ENCODE peak calls at places on chromosome 15, in ten cellular contexts. H, S, P, C, Y, L, X, Z, U and V are unnamed samples.
A peak's percentile ranks its signal among the peaks of the same experiment; 100 is the strongest.

GRCh38 chr15:85397926-85398325 is 17.5 kb downstream of the AKAP13 start:
- DNase-seq in H (no peak), S (no peak), P (no peak), C (no peak), Y (no peak), L (no peak), X (no peak), Z (no peak), U (no peak), V (no peak)

GRCh38 chr15:59321000-59321689 is 51.5 kb downstream of the MYO1E start:
- DNase-seq in H (no peak), S (no peak), P (no peak), C (no peak), Y (no peak), L (no peak), X (no peak), Z (no peak), U (no peak), V (no peak)

GRCh38 chr15:38879909-38880471 is 315.4 kb upstream of the RASGRP1 start:
- DNase-seq in H (no peak), S (no peak), P (peak; percentile 73), C (no peak), Y (peak; percentile 64), L (no peak), X (peak; percentile 75), Z (peak; percentile 98), U (peak; percentile 72), V (peak; percentile 37)

GRCh38 chr15:40904552-40905201 is 10.4 kb downstream of the VPS18 start:
- DNase-seq in H (no peak), S (no peak), P (peak; percentile 23), C (no peak), Y (no peak), L (no peak), X (no peak), Z (no peak), U (no peak), V (no peak)

GRCh38 chr15:48636511-48636910 is 9.0 kb downstream of the FBN1 start:
- DNase-seq in H (peak; percentile 56), S (no peak), P (peak; percentile 65), C (no peak), Y (no peak), L (no peak), X (no peak), Z (peak; percentile 86), U (no peak), V (no peak)

GRCh38 chr15:68352401-68353062 is 75.0 kb downstream of the FEM1B start:
- DNase-seq in H (peak; percentile 82), S (peak; percentile 96), P (no peak), C (no peak), Y (peak; percentile 60), L (peak; percentile 91), X (peak; percentile 90), Z (peak; percentile 98), U (peak; percentile 94), V (peak; percentile 95)

GRCh38 chr15:42921049-42921731 is 612 bp upstream of the TTBK2 start:
- DNase-seq in H (no peak), S (peak; percentile 68), P (no peak), C (no peak), Y (peak; percentile 66), L (no peak), X (peak; percentile 40), Z (peak; percentile 17), U (peak; percentile 25), V (no peak)

GRCh38 chr15:96273317-96274086 is 57.0 kb upstream of the NR2F2 start:
- DNase-seq in H (peak; percentile 74), S (no peak), P (no peak), C (no peak), Y (no peak), L (no peak), X (no peak), Z (peak; percentile 90), U (peak; percentile 86), V (peak; percentile 98)

GRCh38 chr15:100318880-100319279 is 22.9 kb downstream of the ADAMTS17 start:
- DNase-seq in H (no peak), S (no peak), P (no peak), C (no peak), Y (no peak), L (no peak), X (no peak), Z (no peak), U (no peak), V (no peak)

GRCh38 chr15:70051948-70052633 is 45.6 kb downstream of the TLE3 start:
- DNase-seq in H (no peak), S (no peak), P (peak; percentile 65), C (no peak), Y (no peak), L (no peak), X (peak; percentile 12), Z (no peak), U (no peak), V (no peak)

GRCh38 chr15:90020041-90020735 is 19.1 kb downstream of the ZNF710 start:
- DNase-seq in H (no peak), S (peak; percentile 63), P (no peak), C (no peak), Y (no peak), L (no peak), X (peak; percentile 29), Z (no peak), U (no peak), V (no peak)
- H3K4me3 ChIP-seq in H (no peak overlapping the region), S (no peak overlapping the region), P (no peak overlapping the region), C (no peak overlapping the region), Y (no peak overlapping the region), L (peak overlapping the region; percentile 30), X (no peak overlapping the region), Z (no peak overlapping the region), U (no peak overlapping the region), V (no peak overlapping the region)

DNA sequence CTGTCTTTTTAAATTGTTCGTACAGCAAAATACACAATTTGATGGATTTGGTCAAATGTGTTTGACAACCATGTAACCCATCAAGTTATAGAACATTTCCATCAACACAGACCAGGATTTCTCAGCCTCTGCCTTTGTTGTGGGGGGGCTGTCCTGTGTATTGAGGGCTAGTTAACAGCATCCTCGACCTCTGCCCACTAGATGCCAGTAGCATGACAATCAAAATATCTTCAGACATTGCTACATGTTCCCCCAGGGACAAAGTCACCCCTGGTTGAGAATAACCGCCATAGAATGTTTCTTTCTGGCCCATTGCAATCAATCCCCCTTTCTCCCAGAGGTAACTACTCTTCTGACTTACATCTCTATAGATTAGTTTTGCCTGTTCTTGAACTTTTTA is 310.1 kb upstream of the RGMA start:
- DNase-seq in H (no peak), S (no peak), P (no peak), C (no peak), Y (no peak), L (no peak), X (no peak), Z (no peak), U (no peak), V (no peak)
- TF ChIP-seq CTCF in H (no peak), S (no peak), P (no peak), C (no peak), Y (peak; percentile 14), L (no peak), X (no peak), Z (no peak), U (no peak), V (no peak)

DNA sequence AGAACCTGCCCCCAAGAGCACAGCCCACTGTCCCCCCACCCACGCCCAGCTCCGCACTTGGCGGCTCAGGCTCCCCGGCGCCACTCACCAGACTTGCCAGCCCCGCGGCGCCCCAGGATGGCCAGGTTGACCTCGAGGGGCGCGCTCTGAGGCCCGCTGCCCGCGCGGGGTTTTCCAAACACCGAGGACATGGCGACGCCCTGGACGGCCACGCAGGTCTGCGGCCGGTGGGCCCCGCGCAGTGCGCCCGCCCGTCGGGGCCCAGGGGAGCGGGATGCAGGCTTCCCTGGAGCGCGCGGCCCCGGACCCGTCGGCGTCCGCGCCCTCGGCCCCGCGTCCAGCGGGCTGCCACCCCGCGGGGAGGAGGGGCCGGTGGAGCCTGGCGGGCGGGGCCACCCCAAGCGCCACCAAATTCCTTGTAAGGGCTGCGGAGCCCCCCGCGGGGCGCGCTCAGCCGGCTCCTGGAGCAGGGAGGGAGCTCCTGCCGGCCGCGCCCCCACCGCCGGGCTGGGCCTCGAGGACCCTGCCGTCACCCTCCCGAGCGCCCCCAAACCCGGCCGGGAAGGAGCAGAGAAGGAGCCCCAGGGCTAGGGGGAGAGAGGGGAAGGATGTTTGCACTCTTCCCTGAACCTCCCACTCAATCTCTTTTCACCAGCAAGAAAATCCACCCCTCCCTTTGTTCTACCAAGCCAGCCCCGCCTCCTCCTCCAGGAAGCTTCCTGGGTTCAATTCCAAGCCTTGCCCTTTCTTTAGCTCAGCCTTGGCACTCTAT is at the start of gene RASL12:
- DNase-seq in H (no peak), S (peak; percentile 85), P (no peak), C (no peak), Y (no peak), L (no peak), X (no peak), Z (no peak), U (no peak), V (no peak)
- H3K4me3 ChIP-seq in H (no peak within 1 kb of the TSS), S (peak within 1 kb of the TSS; percentile 75), P (peak within 1 kb of the TSS; percentile 22), C (peak within 1 kb of the TSS; percentile 33), Y (peak within 1 kb of the TSS; percentile 65), L (peak within 1 kb of the TSS; percentile 89), X (peak within 1 kb of the TSS; percentile 73), Z (no peak within 1 kb of the TSS), U (peak within 1 kb of the TSS; percentile 24), V (peak within 1 kb of the TSS; percentile 7)

GRCh38 chr15:82575335-82575734 is 35.1 kb upstream of the RPS17 start:
- DNase-seq in H (no peak), S (no peak), P (no peak), C (no peak), Y (no peak), L (no peak), X (no peak), Z (no peak), U (no peak), V (no peak)
- TF ChIP-seq CTCF in H (no peak), S (no peak), P (no peak), C (no peak), Y (no peak), L (no peak), X (no peak), Z (no peak), U (no peak), V (no peak)

GRCh38 chr15:61034793-61035710 is 194.1 kb downstream of the RORA start:
- DNase-seq in H (peak; percentile 41), S (no peak), P (peak; percentile 56), C (no peak), Y (no peak), L (no peak), X (no peak), Z (peak; percentile 85), U (peak; percentile 88), V (peak; percentile 43)
- H3K4me3 ChIP-seq in H (no peak overlapping the region), S (peak overlapping the region; percentile 19), P (peak overlapping the region; percentile 9), C (no peak overlapping the region), Y (peak overlapping the region; percentile 33), L (peak overlapping the region; percentile 51), X (peak overlapping the region; percentile 13), Z (no peak overlapping the region), U (no peak overlapping the region), V (no peak overlapping the region)

DNA sequence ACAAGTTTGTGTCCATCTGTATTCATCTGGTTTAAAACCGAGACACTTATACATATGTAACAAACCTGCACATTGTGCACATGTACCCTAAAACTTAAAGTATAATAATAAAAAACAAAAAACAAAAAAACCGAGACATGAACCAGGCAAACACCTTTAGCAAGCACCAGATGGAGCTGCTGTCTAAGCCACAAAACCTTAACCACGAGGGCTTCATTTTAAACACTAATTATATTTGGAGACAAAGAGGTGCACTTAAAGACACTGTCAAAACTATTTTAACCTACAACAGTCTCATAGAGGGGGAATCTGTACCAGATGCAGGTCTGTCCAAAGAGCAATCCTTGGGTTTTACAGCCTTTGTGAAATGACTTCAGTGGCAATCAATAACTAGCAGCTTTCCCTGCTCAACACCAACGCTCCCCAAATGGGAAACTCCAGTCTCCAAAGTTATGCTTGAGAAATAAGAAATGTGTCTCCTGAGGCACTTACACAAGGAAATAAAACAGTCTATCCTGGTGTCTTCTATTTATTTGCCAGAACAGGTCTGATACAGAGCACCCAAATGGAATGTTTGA is 115.7 kb upstream of the TSPAN3 start:
- DNase-seq in H (peak; percentile 27), S (no peak), P (peak; percentile 15), C (no peak), Y (no peak), L (no peak), X (no peak), Z (peak; percentile 35), U (peak; percentile 68), V (no peak)
- TF ChIP-seq CTCF in H (peak; percentile 71), S (peak; percentile 48), P (peak; percentile 55), C (peak; percentile 54), Y (peak; percentile 50), L (no peak), X (peak; percentile 27), Z (peak; percentile 57), U (peak; percentile 51), V (peak; percentile 52)